ENCODE peak calls at places on chromosomes 3 and 15, in ten cellular contexts. I, F, D, G, L, E, H, O, W and X are unnamed samples.

GRCh38 chr3:10783360-10784346 is 32.4 kb upstream of the SLC6A11 start:
- DNase-seq in I (no peak), F (no peak), D (peak), G (peak), L (no peak), E (no peak), H (peak), O (no peak), W (no peak), X (no peak)

GRCh38 chr15:38565287-38565670 is 665 bp upstream of the RASGRP1 start:
- DNase-seq in I (no peak), F (no peak), D (no peak), G (no peak), L (no peak), E (no peak), H (no peak), O (no peak), W (no peak), X (no peak)

GRCh38 chr3:12782172-12782815 is 14.2 kb upstream of the CAND2 start:
- DNase-seq in I (no peak), F (no peak), D (no peak), G (no peak), L (no peak), E (no peak), H (no peak), O (no peak), W (no peak), X (no peak)

GRCh38 chr3:88713233-88713691 is 394.2 kb upstream of the EPHA3 start:
- DNase-seq in I (peak), F (no peak), D (no peak), G (peak), L (no peak), E (no peak), H (no peak), O (no peak), W (no peak), X (no peak)

GRCh38 chr15:62306851-62307504 is 141.9 kb upstream of the C2CD4B start:
- DNase-seq in I (peak), F (no peak), D (peak), G (peak), L (peak), E (no peak), H (peak), O (no peak), W (no peak), X (no peak)

GRCh38 chr3:42025388-42026138 is 63.7 kb upstream of the ULK4 start:
- DNase-seq in I (peak), F (peak), D (peak), G (peak), L (peak), E (peak), H (peak), O (peak), W (no peak), X (no peak)

GRCh38 chr15:80010131-80010673 is 39.2 kb upstream of the BCL2A1 start:
- DNase-seq in I (no peak), F (no peak), D (peak), G (peak), L (no peak), E (no peak), H (no peak), O (no peak), W (no peak), X (no peak)

GRCh38 chr15:34359416-34359815 is 7.6 kb downstream of the LPCAT4 start:
- DNase-seq in I (no peak), F (no peak), D (no peak), G (peak), L (no peak), E (no peak), H (no peak), O (no peak), W (no peak), X (no peak)

GRCh38 chr15:25136119-25136518 is 181.3 kb downstream of the SNRPN start:
- DNase-seq in I (no peak), F (no peak), D (peak), G (no peak), L (no peak), E (no peak), H (peak), O (no peak), W (no peak), X (no peak)

GRCh38 chr3:127483902-127484591 is 106.5 kb downstream of the TPRA1 start:
- DNase-seq in I (no peak), F (no peak), D (no peak), G (no peak), L (no peak), E (no peak), H (peak), O (no peak), W (no peak), X (peak)

GRCh38 chr3:184289426-184289938 is 9.6 kb upstream of the PSMD2 start:
- DNase-seq in I (no peak), F (peak), D (peak), G (peak), L (peak), E (no peak), H (peak), O (no peak), W (peak), X (peak)

GRCh38 chr3:20646425-20646824 is 460.4 kb upstream of the SGO1 start:
- DNase-seq in I (no peak), F (no peak), D (no peak), G (no peak), L (no peak), E (no peak), H (no peak), O (no peak), W (no peak), X (no peak)

GRCh38 chr15:40281057-40281850 is 1.6 kb downstream of the ANKRD63 start:
- DNase-seq in I (no peak), F (no peak), D (no peak), G (no peak), L (no peak), E (no peak), H (no peak), O (peak), W (no peak), X (no peak)